ENCODE peak calls at places on chromosomes 5 and 9, in eight cellular contexts. L is RWPE1, U is AG08396, B is NCI-H460, E is HepG2, Q is NCI-H2081, C is HT1080, V is GM13976. A is an unnamed sample.
A peak's percentile ranks its signal among the peaks of the same experiment; 100 is the strongest.

GRCh38 chr9:2493106-2493505 is 128.5 kb upstream of the VLDLR start:
- DNase-seq in V (no peak), L (no peak), Q (peak; percentile 20), E (no peak), B (peak; percentile 53), U (no peak), C (no peak), A (no peak)

GRCh38 chr5:176774216-176775171 is 35.9 kb upstream of the UNC5A start:
- DNase-seq in U (no peak), E (no peak), V (peak; percentile 13), L (no peak), C (no peak), B (no peak), Q (no peak), A (no peak)

GRCh38 chr5:77947051-77947428 is 170.9 kb upstream of the TBCA start:
- DNase-seq in B (no peak), V (no peak), E (no peak), L (no peak), U (no peak), Q (peak; percentile 33), C (no peak), A (no peak)

GRCh38 chr9:14415947-14416346 is 102.0 kb upstream of the NFIB start:
- DNase-seq in L (no peak), B (no peak), V (no peak), U (peak; percentile 20), E (no peak), C (peak; percentile 82), Q (no peak), A (no peak)

GRCh38 chr9:90631964-90632363 is 10.7 kb downstream of the DIRAS2 start:
- DNase-seq in C (no peak), Q (no peak), U (no peak), L (no peak), B (no peak), V (no peak), E (no peak), A (no peak)

GRCh38 chr9:565528-565927 is 276.0 kb upstream of the DMRT1 start:
- DNase-seq in U (no peak), C (no peak), V (no peak), L (no peak), B (no peak), E (no peak), Q (no peak), A (no peak)

GRCh38 chr9:131404581-131404980 is 10.7 kb downstream of the PRRC2B start:
- DNase-seq in Q (no peak), V (no peak), L (no peak), E (no peak), B (no peak), U (peak; percentile 27), C (no peak), A (no peak)

GRCh38 chr5:32138839-32139493 is 35.2 kb downstream of the GOLPH3 start:
- DNase-seq in L (no peak), E (no peak), B (no peak), U (no peak), C (no peak), Q (no peak), V (no peak), A (no peak)

GRCh38 chr5:154834045-154834444 is 16.4 kb downstream of the FAXDC2 start:
- DNase-seq in C (no peak), Q (no peak), L (no peak), V (no peak), U (no peak), E (peak; percentile 68), B (no peak), A (no peak)

GRCh38 chr9:14279671-14280070 is 34.3 kb downstream of the NFIB start:
- DNase-seq in B (no peak), L (no peak), Q (no peak), C (no peak), E (no peak), U (no peak), V (no peak), A (no peak)

GRCh38 chr9:35756275-35756742 is 2.2 kb upstream of the MSMP start:
- DNase-seq in E (no peak), L (no peak), U (no peak), C (no peak), B (peak; percentile 50), V (no peak), Q (no peak), A (no peak)

GRCh38 chr5:73591102-73591695 is 25.7 kb downstream of the UTP15 start:
- DNase-seq in Q (peak; percentile 70), E (peak; percentile 79), V (peak; percentile 36), U (peak; percentile 54), C (peak; percentile 83), B (peak; percentile 81), L (peak; percentile 84), A (peak; percentile 67)

GRCh38 chr9:110994771-110995241 is 43.5 kb downstream of the LPAR1 start:
- DNase-seq in Q (no peak), E (no peak), U (no peak), B (no peak), V (no peak), L (no peak), C (no peak), A (no peak)

GRCh38 chr5:174816858-174817257 is 92.5 kb downstream of the MSX2 start:
- DNase-seq in V (no peak), E (no peak), U (no peak), B (no peak), C (no peak), Q (no peak), L (no peak), A (no peak)

GRCh38 chr5:73204302-73204701 is 31.3 kb downstream of the TMEM174 start:
- DNase-seq in E (no peak), V (no peak), Q (peak; percentile 95), B (no peak), L (no peak), C (no peak), U (no peak), A (peak; percentile 93)

GRCh38 chr5:5523066-5523505 is 100.6 kb downstream of the ICE1 start:
- DNase-seq in U (no peak), Q (no peak), V (peak; percentile 47), C (peak; percentile 59), B (no peak), E (peak; percentile 24), L (no peak), A (no peak)

GRCh38 chr5:87195616-87196015 is 72.1 kb upstream of the RASA1 start:
- DNase-seq in C (peak; percentile 43), U (peak; percentile 8), B (no peak), L (no peak), E (no peak), Q (no peak), V (no peak), A (no peak)

GRCh38 chr5:159226451-159226850 is 17.1 kb upstream of the RNF145 start:
- DNase-seq in B (no peak), V (no peak), Q (no peak), U (no peak), C (no peak), L (no peak), E (peak; percentile 62), A (no peak)

GRCh38 chr9:137391411-137391754 is 31.6 kb downstream of the EXD3 start:
- DNase-seq in B (no peak), E (no peak), U (no peak), C (no peak), Q (no peak), V (no peak), L (no peak), A (no peak)

GRCh38 chr5:88872971-88873370 is 10.0 kb downstream of the MEF2C start:
- DNase-seq in Q (no peak), C (no peak), L (no peak), B (no peak), U (no peak), V (no peak), E (no peak), A (no peak)

A was measured in NCI-H1105 treated with DMSO at 0.1 percent for 48 hours.